ENCODE peak calls at places on chromosome 22, in eight cellular contexts. G is epithelial cell of esophagus, P is kidney, X is B cell, Z is heart left ventricle, D is colonic mucosa, V is ovary, Q is mesothelial cell of epicardium. K is an unnamed sample.

GRCh38 chr22:50695421-50696250 is 23.0 kb downstream of the SHANK3 start:
- DNase-seq in G (peak), Q (peak), D (no peak), V (peak), P (peak), Z (peak), X (no peak), K (no peak)

GRCh38 chr22:31046591-31047226 is 34.4 kb upstream of the SMTN start:
- DNase-seq in G (no peak), V (peak), Z (peak), Q (no peak), X (no peak), P (peak), D (no peak), K (no peak)

GRCh38 chr22:30752771-30753170 is 58.1 kb downstream of the OSBP2 start:
- DNase-seq in D (no peak), V (no peak), Q (no peak), P (no peak), G (no peak), X (no peak), Z (no peak), K (no peak)

GRCh38 chr22:29387921-29388758 is at the start of gene AP1B1:
- DNase-seq in Z (peak), Q (peak), D (peak), P (peak), X (peak), G (peak), V (peak), K (peak)

GRCh38 chr22:42939941-42940653 is 74.9 kb downstream of the PACSIN2 start:
- DNase-seq in D (peak), X (no peak), Z (peak), P (peak), V (no peak), Q (no peak), G (peak), K (no peak)

GRCh38 chr22:23832226-23833016 is 6.4 kb downstream of the DERL3 start:
- DNase-seq in X (no peak), Z (peak), P (peak), D (no peak), V (no peak), G (no peak), Q (no peak), K (no peak)

GRCh38 chr22:28841111-28841510 is 40.7 kb upstream of the XBP1 start:
- DNase-seq in X (no peak), D (no peak), Z (no peak), G (no peak), P (no peak), V (no peak), Q (no peak), K (no peak)

GRCh38 chr22:50620861-50621490 is 7.0 kb downstream of the ARSA start:
- DNase-seq in G (no peak), Q (no peak), D (peak), Z (peak), X (peak), P (peak), V (no peak), K (peak)

GRCh38 chr22:31826443-31826842 is 72.6 kb downstream of the DEPDC5 start:
- DNase-seq in P (no peak), D (no peak), G (peak), Q (no peak), V (no peak), X (no peak), Z (no peak), K (no peak)

GRCh38 chr22:30565341-30565740 is 9.1 kb downstream of the GAL3ST1 start:
- DNase-seq in P (no peak), Z (no peak), D (no peak), Q (no peak), X (no peak), G (no peak), V (no peak), K (no peak)

GRCh38 chr22:29138556-29138955 is 65.7 kb downstream of the KREMEN1 start:
- DNase-seq in P (peak), Q (no peak), X (no peak), D (no peak), V (no peak), Z (no peak), G (no peak), K (no peak)

GRCh38 chr22:30127749-30128166 is 47.5 kb downstream of the HORMAD2 start:
- DNase-seq in Z (no peak), V (no peak), Q (no peak), X (no peak), G (no peak), P (no peak), D (no peak), K (no peak)

GRCh38 chr22:46596819-46597218 is 23.4 kb upstream of the GRAMD4 start:
- DNase-seq in V (no peak), G (peak), P (peak), D (peak), Q (peak), Z (no peak), X (no peak), K (no peak)

GRCh38 chr22:39351689-39352214 is 2.0 kb downstream of the SYNGR1 start:
- DNase-seq in Z (no peak), P (no peak), G (peak), D (no peak), Q (no peak), V (no peak), X (peak), K (peak)

GRCh38 chr22:44025171-44026065 is 1.3 kb downstream of the PARVB start:
- DNase-seq in X (peak), P (peak), Z (peak), G (no peak), V (no peak), Q (no peak), D (peak), K (no peak)

GRCh38 chr22:50046481-50047245 is 11.4 kb downstream of the TTLL8 start:
- DNase-seq in V (no peak), D (no peak), Z (no peak), Q (no peak), X (peak), P (peak), G (no peak), K (no peak)

GRCh38 chr22:45224331-45224730 is 16.4 kb downstream of the KIAA0930 start:
- DNase-seq in G (no peak), X (no peak), P (no peak), D (no peak), V (no peak), Q (no peak), Z (no peak), K (no peak)

GRCh38 chr22:22877523-22878210 is 9.9 kb upstream of the IGLL5 start:
- DNase-seq in Z (peak), Q (no peak), D (peak), X (no peak), V (peak), G (peak), P (peak), K (peak)

GRCh38 chr22:42439821-42440674 is 7.8 kb upstream of the NFAM1 start:
- DNase-seq in Q (no peak), X (no peak), V (no peak), P (peak), G (peak), Z (peak), D (peak), K (no peak)

GRCh38 chr22:47797546-47797945 is 1035.1 kb downstream of the TBC1D22A start:
- DNase-seq in G (no peak), X (no peak), V (no peak), D (no peak), Q (no peak), Z (no peak), P (no peak), K (no peak)

GRCh38 chr22:35727436-35727835 is 9.8 kb downstream of the APOL5 start:
- DNase-seq in D (no peak), P (no peak), X (no peak), G (no peak), Z (no peak), V (no peak), Q (no peak), K (no peak)

GRCh38 chr22:35330258-35330861 is 30.7 kb downstream of the TOM1 start:
- DNase-seq in X (no peak), V (peak), Q (no peak), P (peak), G (peak), D (peak), Z (peak), K (no peak)

GRCh38 chr22:23249506-23250423 is 69.5 kb downstream of the BCR start:
- DNase-seq in X (no peak), D (no peak), P (peak), Z (no peak), G (no peak), Q (no peak), V (no peak), K (no peak)

GRCh38 chr22:31248138-31248745 is 36.1 kb downstream of the LIMK2 start:
- DNase-seq in V (peak), P (peak), X (peak), G (peak), Z (peak), D (peak), Q (peak), K (no peak)

GRCh38 chr22:23278883-23279675 is 98.8 kb downstream of the BCR start:
- DNase-seq in V (no peak), Q (no peak), Z (no peak), P (no peak), G (peak), D (peak), X (no peak), K (peak)

GRCh38 chr22:39917776-39918493 is 17.1 kb downstream of the GRAP2 start:
- DNase-seq in X (no peak), D (no peak), Z (no peak), Q (no peak), P (no peak), V (no peak), G (peak), K (no peak)

GRCh38 chr22:44399906-44400762 is 87.4 kb upstream of the SHISAL1 start:
- DNase-seq in V (no peak), X (peak), Q (no peak), G (no peak), P (peak), Z (peak), D (no peak), K (no peak)

GRCh38 chr22:22507743-22508273 is 734 bp downstream of the ZNF280B start:
- DNase-seq in Z (no peak), Q (no peak), G (no peak), P (no peak), X (no peak), V (no peak), D (no peak), K (no peak)

GRCh38 chr22:43878079-43878795 is 13.6 kb downstream of the PNPLA5 start:
- DNase-seq in G (no peak), Q (no peak), P (peak), Z (no peak), X (no peak), D (no peak), V (peak), K (no peak)

DNA sequence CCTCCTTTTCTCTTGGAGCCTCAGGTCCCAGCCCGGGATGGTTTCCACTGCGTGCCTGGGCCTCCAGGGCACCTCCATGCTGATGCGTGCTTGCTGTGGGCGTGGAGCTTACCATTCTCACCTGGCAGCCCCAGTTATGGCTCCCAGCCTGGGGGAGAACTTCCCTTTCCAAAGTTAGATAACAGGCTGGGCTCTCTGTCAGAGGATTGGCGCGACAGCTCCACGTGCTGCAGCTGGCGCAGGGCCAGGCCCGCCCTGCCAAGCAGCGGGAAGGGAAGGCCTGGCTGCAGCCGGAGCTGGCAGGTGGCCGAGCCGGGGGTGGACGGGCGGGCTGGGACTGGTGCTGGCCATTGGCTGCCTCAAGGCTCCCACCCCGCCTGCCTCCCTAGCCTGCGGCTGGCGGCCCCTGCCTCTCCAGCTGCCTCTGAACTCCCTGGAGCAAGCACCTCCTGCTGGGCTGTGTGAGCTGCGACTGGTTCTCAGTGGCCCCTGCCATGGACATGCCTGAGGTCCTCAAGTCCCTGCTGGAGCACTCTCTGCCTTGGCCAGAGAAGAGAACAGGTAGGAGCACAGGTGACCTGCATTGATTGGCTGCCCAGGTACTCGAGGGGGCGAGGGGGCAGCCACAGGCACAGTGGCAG is 14.6 kb upstream of the TEF start:
- DNase-seq in Q (peak), X (no peak), Z (peak), G (peak), V (peak), D (peak), P (peak), K (no peak)
- TF ChIP-seq CTCF in Q (no peak), X (no peak), Z (no peak), G (peak), V (peak), D (no peak), P (peak), K (no peak)

GRCh38 chr22:19275919-19276600 is 15.5 kb downstream of the CLTCL1 start:
- DNase-seq in Z (no peak), X (no peak), Q (no peak), P (no peak), D (no peak), G (no peak), V (no peak), K (no peak)

GRCh38 chr22:19277785-19278184 is 13.7 kb downstream of the CLTCL1 start:
- DNase-seq in D (no peak), Z (no peak), G (no peak), X (no peak), V (no peak), P (no peak), Q (no peak), K (no peak)

GRCh38 chr22:19275513-19275912 is 16.0 kb downstream of the CLTCL1 start:
- DNase-seq in V (no peak), X (no peak), Q (no peak), Z (no peak), G (no peak), D (no peak), P (no peak), K (no peak)

GRCh38 chr22:19271856-19272535 is 19.5 kb downstream of the CLTCL1 start:
- DNase-seq in X (no peak), V (no peak), G (peak), Q (no peak), D (no peak), P (no peak), Z (no peak), K (no peak)

DNA sequence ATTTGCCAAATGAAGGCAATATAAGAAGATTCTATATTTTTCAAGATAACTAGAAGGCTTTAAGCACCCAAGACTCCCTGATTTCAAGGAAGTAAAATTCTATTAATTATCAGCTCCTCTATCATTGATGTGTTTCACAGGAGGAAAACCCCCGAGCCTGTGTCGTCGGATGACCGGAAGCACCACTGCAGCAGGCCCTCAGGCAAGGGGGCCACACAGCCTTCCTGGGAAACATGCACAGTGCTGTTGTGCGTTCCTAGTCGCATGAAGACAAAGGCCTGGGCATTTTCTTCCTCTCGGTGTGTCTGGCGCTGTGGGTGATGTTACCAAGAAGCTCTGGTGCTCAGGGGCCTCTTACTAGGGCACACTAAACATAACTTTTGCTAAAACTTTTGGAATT is 16.4 kb downstream of the CLTCL1 start:
- DNase-seq in X (no peak), V (no peak), P (no peak), G (no peak), D (no peak), Z (no peak), Q (no peak), K (no peak)
- TF ChIP-seq CTCF in X (no peak), V (no peak), P (no peak), G (no peak), D (no peak), Z (no peak), Q (no peak), K (no peak)

GRCh38 chr22:37769056-37769455 is 38.7 kb upstream of the GCAT start:
- DNase-seq in X (no peak), D (no peak), G (no peak), Z (no peak), V (no peak), Q (no peak), P (peak), K (no peak)

GRCh38 chr22:37771081-37771480 is 36.7 kb upstream of the GCAT start:
- DNase-seq in V (no peak), D (no peak), Z (no peak), P (no peak), Q (no peak), X (no peak), G (peak), K (no peak)

GRCh38 chr22:37765498-37765897 is 42.2 kb upstream of the GCAT start:
- DNase-seq in D (no peak), Z (peak), G (no peak), V (no peak), X (no peak), P (no peak), Q (no peak), K (no peak)

GRCh38 chr22:37765953-37766566 is 41.7 kb upstream of the GCAT start:
- DNase-seq in P (no peak), G (no peak), Z (no peak), V (no peak), Q (no peak), D (no peak), X (no peak), K (no peak)

DNA sequence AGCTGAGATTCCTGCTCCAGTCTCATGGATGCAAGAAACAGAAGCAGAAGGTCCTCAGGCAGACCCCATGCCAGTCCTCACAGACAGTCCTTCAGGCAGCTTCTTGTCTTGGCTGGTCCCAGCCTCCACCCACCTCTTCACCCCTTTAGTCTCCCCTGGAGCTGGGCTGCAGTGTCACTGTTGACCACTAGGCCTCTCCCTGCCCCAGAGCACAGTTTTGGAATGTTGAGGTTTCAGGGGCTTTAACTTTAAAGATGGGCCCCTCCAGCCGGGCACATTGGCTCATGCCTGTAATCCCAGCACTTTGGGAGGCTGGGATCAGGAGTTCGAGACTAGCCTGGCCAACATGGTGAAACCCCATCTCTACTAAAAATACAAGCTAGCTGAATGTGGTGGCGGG is 39.5 kb upstream of the GCAT start:
- DNase-seq in P (no peak), D (no peak), V (no peak), Q (no peak), X (no peak), G (no peak), Z (no peak), K (no peak)
- TF ChIP-seq CTCF in P (no peak), D (no peak), V (no peak), Q (peak), X (no peak), G (peak), Z (no peak), K (no peak)

DNA sequence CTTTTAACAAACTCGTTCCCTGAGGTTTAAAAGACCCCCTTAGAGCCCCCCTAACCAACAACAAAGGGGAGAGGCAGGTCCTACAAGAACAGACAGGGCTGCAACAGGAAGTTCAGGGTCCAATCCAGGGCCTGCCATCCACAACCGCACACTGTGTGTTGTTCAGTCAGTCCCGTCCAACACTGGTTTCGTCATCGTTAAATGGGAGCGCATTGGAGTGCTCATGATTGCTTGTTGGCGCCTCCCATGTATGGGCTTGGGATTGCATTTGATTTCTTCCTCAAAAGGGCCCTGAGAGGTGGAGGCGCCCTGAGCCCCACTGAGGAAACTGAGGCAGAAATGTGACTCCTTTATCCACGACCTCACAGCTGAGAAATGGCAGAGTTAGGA is 174.1 kb downstream of the MN1 start:
- DNase-seq in P (no peak), Z (no peak), G (peak), D (no peak), Q (no peak), X (no peak), V (no peak), K (no peak)
- TF ChIP-seq CTCF in P (no peak), Z (no peak), G (peak), D (no peak), Q (no peak), X (no peak), V (no peak), K (no peak)

DNA sequence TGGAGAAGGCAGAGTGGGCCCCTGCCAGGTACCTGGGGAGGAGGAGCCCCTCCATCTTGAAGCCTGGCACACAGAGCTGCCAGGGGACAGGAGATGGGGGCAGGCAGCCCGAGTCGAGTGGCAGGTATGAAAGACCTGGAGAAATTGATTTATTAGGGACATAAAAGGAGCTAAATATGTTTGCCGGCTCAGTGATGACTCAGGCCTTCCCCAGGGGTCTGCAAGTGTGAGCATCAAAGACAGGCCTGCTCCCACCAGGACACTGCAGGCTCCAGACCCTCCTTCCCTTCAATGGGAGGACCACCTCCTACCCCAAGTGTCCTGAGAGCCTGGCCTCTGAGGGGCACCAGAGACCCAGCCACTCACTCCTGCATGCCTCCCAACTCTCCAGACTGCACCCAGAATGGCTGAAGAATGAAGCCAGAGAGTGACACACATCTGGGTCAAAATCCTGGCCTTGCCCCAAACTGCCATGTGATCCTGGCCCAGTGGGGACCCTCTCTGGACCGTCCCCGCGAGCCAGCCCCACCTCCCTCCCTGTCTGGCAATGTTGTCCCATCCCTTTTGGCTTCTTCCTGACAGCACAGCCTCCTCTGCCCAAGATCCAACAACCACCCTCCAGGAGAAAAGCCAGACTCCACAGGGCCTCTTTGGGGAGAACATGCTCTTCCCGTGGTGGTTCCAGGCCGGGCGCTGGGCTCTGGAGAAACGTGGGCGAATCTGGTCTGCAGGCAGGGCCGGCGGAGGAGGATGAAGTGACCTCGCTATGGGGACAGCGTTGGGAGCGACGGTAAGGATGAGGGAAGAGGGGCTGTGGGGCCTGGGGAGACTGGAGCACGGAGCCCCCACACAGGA is 36.2 kb downstream of the CYTH4 start:
- DNase-seq in V (no peak), Q (no peak), Z (no peak), G (no peak), P (no peak), D (no peak), X (no peak), K (no peak)
- TF ChIP-seq CTCF in V (no peak), Q (no peak), Z (no peak), G (no peak), P (no peak), D (no peak), X (no peak), K (no peak)

DNA sequence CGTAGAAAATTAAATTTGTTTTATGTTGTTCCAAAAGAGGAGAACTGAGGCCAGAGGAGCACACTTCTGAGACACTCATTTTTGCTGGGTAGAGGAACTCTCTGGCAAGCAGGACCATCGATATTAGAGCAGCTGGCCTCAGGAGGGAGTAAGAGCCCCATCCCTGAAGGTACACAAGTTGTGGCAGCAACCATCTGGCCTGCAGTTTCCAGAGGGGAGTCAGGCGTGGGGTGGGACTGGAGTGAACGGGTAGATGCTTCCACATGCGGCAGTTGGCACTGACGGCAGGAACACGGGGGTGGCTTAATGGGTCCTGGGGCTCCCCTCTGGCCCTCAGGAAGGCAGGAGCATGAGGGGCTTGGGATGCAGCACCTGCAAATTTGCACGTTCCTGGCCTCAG is 13.2 kb upstream of the SSTR3 start:
- DNase-seq in Q (no peak), P (no peak), D (no peak), X (no peak), V (no peak), Z (no peak), G (no peak), K (no peak)
- TF ChIP-seq CTCF in Q (no peak), P (no peak), D (no peak), X (no peak), V (no peak), Z (no peak), G (peak), K (no peak)